ENCODE peak calls at places on chromosomes 16 and 17, in five cellular contexts. T, Y, J, O and I are unnamed samples.

GRCh38 chr17:71791311-71791710 is 329.5 kb upstream of the SOX9 start:
- DNase-seq in T (no peak), Y (no peak), O (no peak), J (no peak), I (no peak)

GRCh38 chr16:56401482-56401881 is 23.9 kb downstream of the AMFR start:
- DNase-seq in Y (no peak), T (no peak), J (peak; percentile 18), O (no peak), I (no peak)

GRCh38 chr17:46876353-46876887 is 25.0 kb downstream of the WNT9B start:
- DNase-seq in T (no peak), Y (no peak), J (peak; percentile 94), O (no peak), I (no peak)

GRCh38 chr17:49926886-49927285 is 42.1 kb upstream of the DLX4 start:
- DNase-seq in T (no peak), J (no peak), O (no peak), Y (no peak), I (no peak)

GRCh38 chr16:3282747-3283524 is at the start of gene ZNF263:
- DNase-seq in J (peak; percentile 97), T (peak; percentile 83), O (peak; percentile 97), Y (peak; percentile 84), I (peak; percentile 98)

GRCh38 chr16:68707341-68708152 is 29.5 kb upstream of the CDH1 start:
- DNase-seq in Y (peak; percentile 67), O (no peak), J (no peak), T (no peak), I (no peak)

GRCh38 chr17:40373324-40373723 is 8.8 kb upstream of the GJD3 start:
- DNase-seq in Y (no peak), J (no peak), T (no peak), O (no peak), I (no peak)

GRCh38 chr16:23403547-23403946 is 49.4 kb downstream of the COG7 start:
- DNase-seq in Y (no peak), J (no peak), O (no peak), T (no peak), I (no peak)

GRCh38 chr17:47276868-47277267 is 23.2 kb downstream of the ITGB3 start:
- DNase-seq in O (no peak), J (no peak), T (no peak), Y (peak; percentile 56), I (no peak)

GRCh38 chr17:50638572-50638850 is 3.8 kb downstream of the ABCC3 start:
- DNase-seq in T (no peak), Y (no peak), J (no peak), O (no peak), I (no peak)

GRCh38 chr16:6863135-6863534 is 469.5 kb upstream of the RBFOX1 start:
- DNase-seq in Y (no peak), T (no peak), J (no peak), O (no peak), I (no peak)

GRCh38 chr16:69772560-69773254 is 10.6 kb downstream of the WWP2 start:
- DNase-seq in O (no peak), Y (no peak), T (no peak), J (no peak), I (no peak)

GRCh38 chr16:62794724-62795123 is 758.5 kb upstream of the CDH8 start:
- DNase-seq in O (no peak), T (no peak), Y (no peak), J (no peak), I (no peak)

GRCh38 chr17:55201609-55201932 is 63.2 kb upstream of the HLF start:
- DNase-seq in T (no peak), O (no peak), Y (no peak), J (no peak), I (no peak)